ENCODE peak calls at places on chromosomes 6 and 20, in six cellular contexts. J is effector memory CD4-positive, alpha-beta T cell; W is A549; N is NT2/D1; K is CD4-positive, alpha-beta memory T cell; R is AG04450. B is an unnamed sample.

GRCh38 chr6:127464161-127464880 is 5.1 kb upstream of the KIAA0408 start:
- DNase-seq in J (no peak), W (no peak), N (no peak), K (no peak), R (peak; percentile 55), B (peak; percentile 20)

GRCh38 chr20:26276811-26277210 is 580.2 kb upstream of the ZNF337 start:
- DNase-seq in J (no peak), W (no peak), N (no peak), K (no peak), R (no peak), B (no peak)

GRCh38 chr6:87722831-87723726 is 21.0 kb upstream of the AKIRIN2 start:
- DNase-seq in J (no peak), W (peak; percentile 78), N (peak; percentile 63), K (no peak), R (peak; percentile 85), B (no peak)

GRCh38 chr6:56757585-56757984 is 114.9 kb upstream of the DST start:
- DNase-seq in J (no peak), W (no peak), N (no peak), K (no peak), R (no peak), B (no peak)

GRCh38 chr20:53844259-53844658 is 226.1 kb downstream of the BCAS1 start:
- DNase-seq in J (no peak), W (no peak), N (no peak), K (no peak), R (no peak), B (no peak)

GRCh38 chr20:15708984-15709598 is 864.2 kb downstream of the KIF16B start:
- DNase-seq in J (no peak), W (peak; percentile 54), N (peak; percentile 30), K (no peak), R (no peak), B (peak; percentile 24)

GRCh38 chr6:45959534-45960195 is 56.0 kb downstream of the CLIC5 start:
- DNase-seq in J (no peak), W (no peak), N (no peak), K (no peak), R (no peak), B (no peak)

GRCh38 chr20:17456226-17456625 is 75.0 kb downstream of the BFSP1 start:
- DNase-seq in J (no peak), W (no peak), N (no peak), K (no peak), R (no peak), B (no peak)

GRCh38 chr6:33455051-33455450 is 675 bp downstream of the ZBTB9 start:
- DNase-seq in J (no peak), W (no peak), N (no peak), K (no peak), R (no peak), B (no peak)

GRCh38 chr6:132746049-132746448 is 11.7 kb downstream of the VNN2 start:
- DNase-seq in J (no peak), W (no peak), N (no peak), K (no peak), R (no peak), B (no peak)

GRCh38 chr20:46605978-46606816 is 45.1 kb downstream of the SLC13A3 start:
- DNase-seq in J (no peak), W (no peak), N (no peak), K (no peak), R (no peak), B (no peak)

GRCh38 chr20:8050117-8050837 is 30.7 kb upstream of the TMX4 start:
- DNase-seq in J (no peak), W (no peak), N (no peak), K (no peak), R (no peak), B (no peak)

GRCh38 chr6:14134211-14134910 is 16.8 kb downstream of the CD83 start:
- DNase-seq in J (no peak), W (no peak), N (no peak), K (no peak), R (no peak), B (no peak)

GRCh38 chr20:53609501-53610445 is 16.1 kb upstream of the ZNF217 start:
- DNase-seq in J (peak; percentile 45), W (peak; percentile 57), N (no peak), K (peak; percentile 85), R (no peak), B (no peak)

GRCh38 chr20:36373089-36373488 is 67.0 kb downstream of the DLGAP4 start:
- DNase-seq in J (no peak), W (no peak), N (no peak), K (no peak), R (no peak), B (no peak)

GRCh38 chr6:168284187-168284586 is 35.4 kb downstream of the DACT2 start:
- DNase-seq in J (no peak), W (no peak), N (no peak), K (no peak), R (no peak), B (no peak)

GRCh38 chr20:45611054-45611453 is 18.5 kb upstream of the WFDC10A start:
- DNase-seq in J (no peak), W (no peak), N (no peak), K (no peak), R (peak; percentile 13), B (no peak)

GRCh38 chr20:13813910-13814309 is 29.1 kb downstream of the NDUFAF5 start:
- DNase-seq in J (no peak), W (no peak), N (no peak), K (no peak), R (no peak), B (no peak)

GRCh38 chr6:67131827-67132226 is 1424.8 kb upstream of the EYS start:
- DNase-seq in J (no peak), W (no peak), N (no peak), K (no peak), R (no peak), B (no peak)

GRCh38 chr6:108193120-108193519 is 27.3 kb downstream of the NR2E1 start:
- DNase-seq in J (no peak), W (no peak), N (no peak), K (no peak), R (no peak), B (no peak)

GRCh38 chr6:112906737-112907136 is 559.6 kb downstream of the RFPL4B start:
- DNase-seq in J (no peak), W (no peak), N (no peak), K (no peak), R (peak; percentile 63), B (peak; percentile 52)

GRCh38 chr6:90068835-90069478 is 174.7 kb downstream of the GJA10 start:
- DNase-seq in J (no peak), W (no peak), N (no peak), K (no peak), R (no peak), B (no peak)

DNA sequence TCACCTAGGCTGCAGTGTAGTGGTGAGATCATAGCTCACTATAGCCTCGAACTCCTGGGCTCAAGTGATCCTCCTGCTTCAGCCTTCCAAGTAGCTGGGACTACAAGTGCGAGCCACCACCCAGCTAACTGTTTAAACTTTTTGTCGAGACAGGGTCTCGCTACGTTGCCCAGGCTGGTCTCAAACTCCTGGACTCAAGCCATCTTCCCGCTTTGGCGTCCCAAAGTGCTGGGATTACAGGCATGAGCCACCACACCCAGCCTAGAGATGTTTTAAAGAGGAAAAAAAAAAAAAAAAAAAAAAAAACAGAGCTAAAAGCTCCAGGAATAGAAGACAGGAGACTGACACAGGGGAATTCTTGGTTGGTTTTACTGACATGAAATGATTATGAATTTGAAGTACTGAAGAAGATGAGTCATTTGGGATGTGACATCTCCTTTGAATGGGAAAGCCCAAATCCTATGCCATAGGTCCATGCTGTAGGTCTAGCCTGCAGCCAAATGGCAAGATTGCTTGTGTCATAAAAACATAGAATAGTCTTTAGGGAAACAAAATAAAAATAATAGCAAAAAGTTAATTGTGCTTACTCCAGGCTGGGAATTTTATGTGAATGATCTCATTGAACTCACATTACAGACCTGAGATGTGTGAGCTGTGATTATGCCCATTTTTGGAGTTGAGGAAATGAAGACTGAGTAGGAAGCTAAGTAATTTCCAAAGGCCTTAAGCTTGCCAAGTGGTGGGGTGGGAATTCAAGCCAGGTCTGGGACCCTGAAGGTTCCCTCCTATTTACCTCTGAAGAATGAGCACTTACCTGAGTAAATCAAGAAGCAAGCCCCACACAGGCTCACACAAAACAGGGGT is 24.3 kb upstream of the NHSL1 start:
- DNase-seq in J (no peak), W (no peak), N (no peak), K (no peak), R (no peak), B (no peak)
- H3K4me3 ChIP-seq in J (no peak overlapping the region), W (no peak overlapping the region), N (no peak overlapping the region), K (no peak overlapping the region), R (no peak overlapping the region), B (no peak overlapping the region)

DNA sequence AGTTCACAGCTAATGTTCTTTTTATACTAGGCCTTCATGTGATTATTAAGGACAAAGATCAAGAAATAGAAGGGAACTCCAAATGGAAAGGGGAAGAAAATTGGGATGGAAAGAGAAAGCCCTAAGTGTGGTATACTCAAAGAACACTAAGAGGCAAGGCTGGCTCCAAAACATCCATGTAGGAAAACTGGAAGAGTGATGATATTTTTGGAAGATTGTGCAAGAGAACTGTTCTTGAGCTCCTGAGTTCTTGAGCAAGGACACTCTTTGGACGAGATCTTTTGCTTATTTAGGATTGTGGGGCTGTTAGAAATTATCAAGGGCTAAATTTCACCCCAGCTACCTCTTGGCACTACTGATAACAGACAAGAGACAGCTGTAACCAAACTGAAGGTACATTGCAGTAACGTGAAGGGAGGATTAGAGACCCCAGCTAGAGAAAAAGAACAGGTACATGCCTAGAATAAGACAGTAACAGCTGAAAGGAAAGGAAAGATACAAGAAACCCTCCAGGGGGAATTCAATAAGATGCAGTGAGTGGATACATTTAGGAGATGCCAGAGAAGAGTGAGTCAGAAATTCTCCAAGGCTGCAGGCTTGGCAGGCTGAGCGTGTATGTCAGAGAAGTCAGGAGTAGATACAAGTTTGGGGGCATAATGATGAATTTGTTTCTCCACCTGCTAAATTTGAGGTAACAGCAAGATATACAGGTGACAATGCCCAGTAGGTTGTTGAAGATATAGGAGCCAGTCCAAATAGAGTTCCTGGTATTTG is 69.7 kb downstream of the CBLN4 start:
- DNase-seq in J (no peak), W (no peak), N (no peak), K (no peak), R (no peak), B (no peak)
- H3K9me3 ChIP-seq in J (no peaks in the 10 kb centered on the region), W (no peaks in the 10 kb centered on the region), N (no peaks in the 10 kb centered on the region), K (no peaks in the 10 kb centered on the region), R (peaks cover 15% of the 10 kb centered on the region), B (no peaks in the 10 kb centered on the region)

DNA sequence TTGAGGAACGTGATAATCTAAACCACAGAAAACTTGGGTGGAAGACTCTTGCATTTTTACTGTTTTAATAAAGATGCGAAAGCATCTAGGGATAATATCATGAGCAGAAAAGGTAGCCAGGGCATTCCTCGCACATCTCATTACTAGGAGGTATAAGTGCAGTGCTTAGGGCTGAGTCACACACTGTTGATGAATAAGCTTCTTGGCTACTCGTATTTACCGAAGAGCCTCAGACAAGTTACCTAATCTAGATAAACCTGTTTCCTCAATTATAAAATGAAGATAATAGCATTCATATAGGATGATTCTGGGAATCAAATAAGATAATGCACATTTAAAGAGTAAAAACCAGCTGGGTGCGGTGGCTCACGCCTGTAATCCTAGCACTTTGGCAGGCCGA is 780 bp upstream of the KIAA0319 start:
- DNase-seq in J (no peak), W (no peak), N (no peak), K (no peak), R (no peak), B (no peak)
- H3K4me3 ChIP-seq in J (no peak overlapping the region), W (no peak overlapping the region), N (no peak overlapping the region), K (no peak overlapping the region), R (no peak overlapping the region), B (no peak overlapping the region)

DNA sequence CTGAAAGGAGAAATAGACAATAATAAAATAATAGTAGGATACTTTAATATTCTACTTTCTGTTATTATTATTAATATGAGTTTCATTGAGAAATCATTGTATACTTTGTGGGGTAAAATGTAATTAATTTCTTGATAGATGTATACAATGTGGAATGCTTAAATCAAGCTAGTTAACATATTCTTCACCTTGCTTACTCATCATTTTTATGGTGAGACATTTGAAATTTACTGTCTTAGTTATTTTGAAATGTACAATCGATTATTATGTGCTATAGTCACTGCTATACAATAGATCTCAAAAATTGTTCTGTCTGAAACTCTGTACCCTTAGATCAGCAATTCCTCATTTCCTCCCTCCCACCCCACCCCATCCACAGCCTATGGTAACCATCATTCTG is 720.3 kb downstream of the RNF144B start:
- DNase-seq in J (no peak), W (no peak), N (no peak), K (no peak), R (no peak), B (no peak)
- H3K9me3 ChIP-seq in J (peaks cover 2% of the 10 kb centered on the region), W (no peaks in the 10 kb centered on the region), N (no peaks in the 10 kb centered on the region), K (peaks cover 6% of the 10 kb centered on the region), R (no peaks in the 10 kb centered on the region), B (no peaks in the 10 kb centered on the region)